ENCODE peak calls at places on chromosome 21, in ten cellular contexts. W is OCI-LY7, Z is mammary epithelial cell, X is astrocyte of the cerebellum, S is foreskin fibroblast, I is gastrocnemius medialis, E is AG10803, F is Peyer's patch, Q is transverse colon, H is cardiac fibroblast. R is an unnamed sample.

GRCh38 chr21:16514316-16514715 is 784.5 kb downstream of the USP25 start:
- DNase-seq in W (no peak), Z (peak; percentile 55), X (peak; percentile 86), S (no peak), I (no peak), E (peak; percentile 28), F (no peak), Q (no peak), H (no peak), R (no peak)

GRCh38 chr21:34599534-34600101 is 15.3 kb downstream of the RCAN1 start:
- DNase-seq in W (no peak), Z (no peak), X (no peak), S (no peak), I (no peak), E (no peak), F (no peak), Q (no peak), H (no peak), R (no peak)

GRCh38 chr21:15999741-16000140 is 270.0 kb downstream of the USP25 start:
- DNase-seq in W (no peak), Z (no peak), X (no peak), S (no peak), I (no peak), E (no peak), F (no peak), Q (no peak), H (no peak), R (no peak)

GRCh38 chr21:25005388-25005787 is 601.9 kb downstream of the MRPL39 start:
- DNase-seq in W (no peak), Z (no peak), X (no peak), S (no peak), I (no peak), E (peak; percentile 28), F (no peak), Q (no peak), H (no peak), R (no peak)

GRCh38 chr21:29928537-29928936 is 11.3 kb downstream of the GRIK1 start:
- DNase-seq in W (no peak), Z (no peak), X (no peak), S (no peak), I (no peak), E (no peak), F (no peak), Q (no peak), H (no peak), R (no peak)

GRCh38 chr21:25457946-25458345 is 149.3 kb downstream of the MRPL39 start:
- DNase-seq in W (no peak), Z (no peak), X (no peak), S (no peak), I (no peak), E (no peak), F (no peak), Q (no peak), H (no peak), R (no peak)

GRCh38 chr21:15422761-15423160 is 307.0 kb upstream of the USP25 start:
- DNase-seq in W (no peak), Z (peak; percentile 99), X (peak; percentile 92), S (no peak), I (no peak), E (peak; percentile 21), F (no peak), Q (no peak), H (peak; percentile 73), R (no peak)

GRCh38 chr21:39913651-39914145 is 46.5 kb downstream of the PCP4 start:
- DNase-seq in W (no peak), Z (no peak), X (no peak), S (no peak), I (no peak), E (no peak), F (no peak), Q (no peak), H (no peak), R (no peak)

GRCh38 chr21:8989261-8989882 is 1532.0 kb upstream of the TPTE start:
- DNase-seq in W (no peak), Z (no peak), X (no peak), S (no peak), I (no peak), E (no peak), F (no peak), Q (no peak), H (no peak), R (peak; percentile 56)

GRCh38 chr21:26546698-26547097 is 26.4 kb downstream of the CYYR1 start:
- DNase-seq in W (no peak), Z (no peak), X (no peak), S (no peak), I (peak; percentile 11), E (no peak), F (no peak), Q (no peak), H (no peak), R (no peak)

GRCh38 chr21:45021428-45022347 is 52.7 kb upstream of the ADARB1 start:
- DNase-seq in W (no peak), Z (no peak), X (no peak), S (no peak), I (peak; percentile 15), E (no peak), F (no peak), Q (no peak), H (no peak), R (no peak)
- TF ChIP-seq CTCF in W (no peak), Z (no peak), X (no peak), S (no peak), I (no peak), E (no peak), F (no peak), Q (no peak), H (no peak), R (no peak)

GRCh38 chr21:45141507-45141906 is 67.1 kb downstream of the ADARB1 start:
- DNase-seq in W (no peak), Z (no peak), X (no peak), S (no peak), I (no peak), E (no peak), F (no peak), Q (no peak), H (no peak), R (no peak)

GRCh38 chr21:45139473-45139872 is 65.1 kb downstream of the ADARB1 start:
- DNase-seq in W (no peak), Z (no peak), X (no peak), S (no peak), I (no peak), E (no peak), F (no peak), Q (no peak), H (no peak), R (no peak)

GRCh38 chr21:45142469-45142868 is 68.1 kb downstream of the ADARB1 start:
- DNase-seq in W (no peak), Z (no peak), X (peak; percentile 60), S (peak; percentile 77), I (peak; percentile 55), E (peak; percentile 79), F (no peak), Q (no peak), H (peak; percentile 70), R (no peak)

GRCh38 chr21:45138199-45139002 is 64.0 kb downstream of the ADARB1 start:
- DNase-seq in W (peak; percentile 80), Z (no peak), X (peak; percentile 37), S (peak; percentile 41), I (peak; percentile 60), E (peak; percentile 61), F (peak; percentile 83), Q (peak; percentile 69), H (peak; percentile 77), R (peak; percentile 63)

GRCh38 chr21:45140346-45140940 is 66.1 kb downstream of the ADARB1 start:
- DNase-seq in W (peak; percentile 84), Z (peak; percentile 70), X (peak; percentile 92), S (peak; percentile 91), I (peak; percentile 80), E (peak; percentile 96), F (peak; percentile 89), Q (peak; percentile 77), H (peak; percentile 96), R (peak; percentile 74)
- TF ChIP-seq CTCF in W (peak; percentile 88), Z (peak; percentile 73), X (peak; percentile 94), S (peak; percentile 93), I (peak; percentile 85), E (peak; percentile 98), F (peak; percentile 68), Q (peak; percentile 63), H (peak; percentile 97), R (peak; percentile 55)

DNA sequence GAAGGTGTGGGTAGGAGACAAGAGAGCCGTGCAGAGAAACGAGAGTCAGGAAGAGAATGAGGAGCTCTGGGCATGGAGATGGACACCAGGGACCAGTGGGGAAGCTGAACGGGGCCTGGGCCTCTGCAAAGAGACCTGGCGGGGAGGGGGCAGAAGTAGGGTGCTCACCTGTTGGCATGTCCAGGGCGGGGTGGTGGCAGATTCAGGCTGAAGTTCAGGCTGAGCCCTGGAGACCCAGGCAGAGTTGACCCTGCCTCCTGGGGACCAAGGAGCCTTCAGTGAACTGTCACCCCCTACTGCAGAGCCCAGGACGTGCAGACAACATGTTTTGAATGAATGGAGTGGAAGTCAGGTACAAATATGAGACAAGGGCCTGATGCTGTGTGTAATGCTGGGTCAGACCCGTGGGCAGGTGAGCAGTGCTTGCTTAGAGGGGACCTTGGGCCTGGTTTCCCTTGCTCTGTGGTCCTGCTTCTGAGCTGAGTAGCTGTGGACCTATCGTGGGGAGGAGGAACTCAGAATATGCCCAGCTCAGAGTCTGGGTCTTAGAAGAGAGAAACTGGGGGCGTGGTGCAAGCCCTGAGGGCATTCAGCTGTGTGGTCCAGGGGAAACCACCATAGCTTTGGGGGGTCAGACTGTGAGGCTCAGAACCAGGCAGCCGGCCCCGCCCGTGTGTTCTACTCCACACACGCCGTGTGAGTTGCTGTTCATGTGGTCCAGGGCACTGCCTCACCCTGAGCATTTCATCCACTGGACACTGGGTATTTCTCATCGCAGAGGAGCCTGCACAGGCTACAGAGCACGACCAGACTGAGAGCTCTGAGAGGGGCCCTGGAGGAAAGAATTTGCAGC is 21.3 kb upstream of the UMODL1 start:
- DNase-seq in W (no peak), Z (no peak), X (no peak), S (no peak), I (no peak), E (no peak), F (no peak), Q (no peak), H (no peak), R (no peak)
- TF ChIP-seq CTCF in W (peak; percentile 18), Z (no peak), X (no peak), S (no peak), I (no peak), E (no peak), F (no peak), Q (no peak), H (no peak), R (no peak)

DNA sequence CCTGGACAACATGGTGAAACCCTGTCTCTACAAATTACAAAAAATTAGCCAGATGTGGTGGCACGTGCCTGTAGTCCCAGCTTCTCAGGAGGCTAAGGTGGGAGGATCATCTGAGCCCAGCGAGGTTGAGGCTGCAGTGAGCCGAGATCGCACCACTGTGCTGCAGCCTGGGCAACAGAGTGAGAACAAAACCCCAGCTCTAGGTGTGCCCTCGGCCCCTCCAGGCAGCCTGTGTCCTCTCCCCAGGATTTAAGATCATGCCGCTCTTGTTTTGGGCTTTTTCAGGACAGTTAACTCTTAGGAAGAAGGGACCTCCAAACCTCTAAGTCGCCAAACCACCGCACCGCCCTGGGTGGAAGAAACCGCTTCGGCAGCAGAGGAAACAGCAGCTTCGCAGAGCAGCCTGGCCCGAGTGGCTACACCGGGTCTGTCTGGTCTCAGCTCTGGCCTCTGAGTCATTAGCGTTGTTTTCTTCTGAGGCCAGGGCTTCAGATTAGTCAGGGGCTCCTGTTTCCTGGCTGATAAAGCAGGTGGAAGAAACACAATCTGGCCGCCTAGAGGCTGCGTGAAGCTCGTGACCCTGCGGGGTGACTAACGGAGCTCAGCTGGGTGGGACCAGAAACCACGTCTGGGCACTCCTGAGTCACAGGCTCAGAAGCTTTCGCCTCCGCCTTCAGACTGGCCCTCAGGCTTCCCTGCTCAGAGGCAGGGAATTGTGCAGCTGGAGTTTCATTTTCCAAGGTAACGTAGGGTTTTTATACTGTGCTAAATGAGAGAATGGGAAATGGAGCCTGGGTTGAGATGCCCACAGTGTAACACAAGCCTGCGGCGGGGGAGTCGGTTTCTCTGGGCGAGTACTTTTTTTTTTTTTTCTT is 44.7 kb downstream of the CHAF1B start:
- DNase-seq in W (no peak), Z (peak; percentile 100), X (peak; percentile 97), S (peak; percentile 99), I (peak; percentile 98), E (peak; percentile 95), F (peak; percentile 76), Q (peak; percentile 43), H (peak; percentile 96), R (peak; percentile 88)
- TF ChIP-seq CTCF in W (no peak), Z (no peak), X (no peak), S (no peak), I (no peak), E (peak; percentile 33), F (no peak), Q (no peak), H (no peak), R (no peak)